ENCODE peak calls at places on chromosomes 12 and 14, in eight cellular contexts. X is transverse colon, Q is esophagus muscularis mucosa, J is heart left ventricle, I is adrenal gland, T is IMR-90, G is right lobe of liver, V is body of pancreas. H is an unnamed sample.
A peak's percentile ranks its signal among the peaks of the same experiment; 100 is the strongest.

GRCh38 chr14:22819191-22819988 is 4.2 kb upstream of the SLC7A7 start:
- DNase-seq in T (peak; percentile 85), V (peak; percentile 44), X (peak; percentile 64), Q (no peak), J (peak; percentile 48), I (no peak), G (no peak), H (peak; percentile 89)

GRCh38 chr12:7433276-7433822 is 10.6 kb downstream of the CD163L1 start:
- DNase-seq in Q (no peak), X (no peak), V (no peak), T (peak; percentile 84), G (no peak), I (no peak), J (no peak), H (no peak)

GRCh38 chr12:2179058-2179457 is 126.3 kb downstream of the CACNA1C start:
- DNase-seq in G (no peak), V (no peak), Q (no peak), I (no peak), X (no peak), J (no peak), T (no peak), H (no peak)

GRCh38 chr12:52243264-52243773 is 10.3 kb downstream of the KRT7 start:
- DNase-seq in Q (no peak), V (no peak), X (no peak), J (no peak), G (no peak), I (no peak), T (peak; percentile 28), H (peak; percentile 89)

GRCh38 chr12:87427770-87428169 is 601.4 kb downstream of the C12orf50 start:
- DNase-seq in V (no peak), I (no peak), T (no peak), G (no peak), J (no peak), Q (no peak), X (no peak), H (no peak)

GRCh38 chr12:105141320-105141918 is 33.9 kb downstream of the WASHC4 start:
- DNase-seq in J (no peak), Q (no peak), G (no peak), I (no peak), V (no peak), X (no peak), T (no peak), H (no peak)

GRCh38 chr12:132525833-132526455 is 36.0 kb downstream of the FBRSL1 start:
- DNase-seq in Q (no peak), V (no peak), G (no peak), J (no peak), X (no peak), T (no peak), I (peak; percentile 70), H (no peak)

GRCh38 chr14:28759056-28759657 is 7.4 kb upstream of the FOXG1 start:
- DNase-seq in Q (no peak), V (no peak), I (no peak), T (no peak), G (no peak), J (no peak), X (no peak), H (no peak)

GRCh38 chr14:102363182-102363952 is 626 bp downstream of the TECPR2 start:
- DNase-seq in X (peak; percentile 40), V (peak; percentile 33), G (no peak), I (no peak), J (peak; percentile 62), T (peak; percentile 50), Q (no peak), H (peak; percentile 53)

GRCh38 chr12:84131076-84131475 is 781.5 kb downstream of the SLC6A15 start:
- DNase-seq in J (no peak), G (no peak), X (no peak), I (no peak), Q (no peak), T (peak; percentile 83), V (no peak), H (no peak)

GRCh38 chr12:5244513-5244972 is 187.4 kb upstream of the NTF3 start:
- DNase-seq in Q (no peak), T (no peak), X (peak; percentile 50), V (no peak), G (no peak), J (no peak), I (no peak), H (no peak)

GRCh38 chr12:94761559-94761958 is 111.2 kb upstream of the TMCC3 start:
- DNase-seq in J (no peak), T (peak; percentile 88), Q (no peak), G (no peak), X (no peak), I (no peak), V (no peak), H (no peak)

GRCh38 chr14:73463411-73463810 is 5.1 kb upstream of the NUMB start:
- DNase-seq in X (peak; percentile 26), Q (no peak), I (peak; percentile 47), G (peak; percentile 64), T (peak; percentile 98), V (peak; percentile 75), J (peak; percentile 61), H (no peak)

DNA sequence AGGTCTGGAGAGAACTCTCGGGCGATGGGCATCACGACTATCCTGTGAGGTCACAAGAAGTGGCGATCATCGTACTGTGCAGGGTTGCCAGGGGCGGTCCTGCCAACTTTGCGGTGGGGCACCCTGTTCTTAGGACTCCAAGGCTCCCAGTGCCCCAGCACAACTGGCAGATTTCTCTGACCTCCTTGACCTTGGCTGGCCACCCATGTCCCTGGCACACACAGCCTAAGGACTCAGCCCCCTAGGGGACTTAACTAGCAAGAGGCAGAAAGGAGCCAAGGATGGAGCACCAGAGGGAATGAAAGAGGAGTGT is 13.6 kb downstream of the SLC48A1 start:
- DNase-seq in G (no peak), X (no peak), Q (no peak), V (no peak), J (no peak), I (no peak), T (no peak), H (no peak)
- H3K27ac ChIP-seq in G (no peak overlapping the region), X (no peak overlapping the region), Q (peak overlapping the region; percentile 71), V (no peak overlapping the region), J (no peak overlapping the region), I (peak overlapping the region; percentile 75), T (no peak overlapping the region), H (peak overlapping the region; percentile 18)

GRCh38 chr14:68312884-68313725 is 479.8 kb downstream of the ZFP36L1 start:
- DNase-seq in Q (no peak), I (no peak), X (no peak), V (no peak), J (no peak), T (no peak), G (no peak), H (no peak)
- TF ChIP-seq POLR2A in Q (no peak), I (no peak), X (no peak), V (no peak), J (no peak), T (no peak), G (no peak), H (no peak)

GRCh38 chr14:106185837-106186233 is 659.5 kb downstream of the TMEM121 start:
- DNase-seq in I (no peak), T (no peak), X (peak; percentile 41), Q (peak; percentile 77), G (no peak), V (peak; percentile 13), J (no peak), H (no peak)
- H3K4me1 ChIP-seq in I (no peaks in the 10 kb centered on the region), T (no peaks in the 10 kb centered on the region), X (no peaks in the 10 kb centered on the region), Q (no peaks in the 10 kb centered on the region), G (no peaks in the 10 kb centered on the region), V (no peaks in the 10 kb centered on the region), J (no peaks in the 10 kb centered on the region), H (no peaks in the 10 kb centered on the region)

GRCh38 chr12:104121001-104121400 is 17.0 kb downstream of the NFYB start:
- DNase-seq in V (no peak), Q (no peak), X (no peak), G (no peak), J (no peak), T (peak; percentile 78), I (no peak), H (no peak)
- H3K27ac ChIP-seq in V (no peak overlapping the region), Q (peak overlapping the region; percentile 1), X (no peak overlapping the region), G (no peak overlapping the region), J (no peak overlapping the region), T (peak overlapping the region; percentile 82), I (peak overlapping the region; percentile 23), H (no peak overlapping the region)

DNA sequence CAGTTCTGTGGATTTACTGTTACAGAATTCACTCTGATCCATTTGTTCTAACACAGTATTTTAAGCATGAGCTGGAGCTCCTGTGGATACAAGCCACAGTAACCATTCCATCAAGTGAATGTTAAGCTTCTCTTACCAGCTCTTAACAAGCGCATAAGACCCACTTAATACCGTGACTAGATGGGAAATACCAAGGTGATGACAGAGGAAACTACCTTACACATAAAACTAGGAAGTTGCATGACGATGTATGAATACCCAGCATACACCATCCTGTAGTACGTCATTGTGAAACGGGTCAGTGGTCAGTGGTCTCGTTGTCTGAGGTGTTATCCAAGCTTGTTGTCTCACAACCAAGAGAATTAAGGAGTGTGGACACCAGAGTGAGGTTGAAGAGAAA is 2.0 kb upstream of the GALC start:
- DNase-seq in X (no peak), I (no peak), G (no peak), T (no peak), J (no peak), Q (no peak), V (no peak), H (no peak)
- TF ChIP-seq POLR2A in X (no peak), I (no peak), G (no peak), T (no peak), J (no peak), Q (no peak), V (no peak), H (no peak)

GRCh38 chr12:107374136-107374535 is 280.8 kb upstream of the CRY1 start:
- DNase-seq in X (no peak), V (no peak), I (no peak), J (no peak), Q (no peak), T (no peak), G (no peak), H (no peak)
- H3K4me1 ChIP-seq in X (no peaks in the 10 kb centered on the region), V (no peaks in the 10 kb centered on the region), I (no peaks in the 10 kb centered on the region), J (no peaks in the 10 kb centered on the region), Q (no peaks in the 10 kb centered on the region), T (no peaks in the 10 kb centered on the region), G (no peaks in the 10 kb centered on the region), H (peaks cover 5% of the 10 kb centered on the region)

DNA sequence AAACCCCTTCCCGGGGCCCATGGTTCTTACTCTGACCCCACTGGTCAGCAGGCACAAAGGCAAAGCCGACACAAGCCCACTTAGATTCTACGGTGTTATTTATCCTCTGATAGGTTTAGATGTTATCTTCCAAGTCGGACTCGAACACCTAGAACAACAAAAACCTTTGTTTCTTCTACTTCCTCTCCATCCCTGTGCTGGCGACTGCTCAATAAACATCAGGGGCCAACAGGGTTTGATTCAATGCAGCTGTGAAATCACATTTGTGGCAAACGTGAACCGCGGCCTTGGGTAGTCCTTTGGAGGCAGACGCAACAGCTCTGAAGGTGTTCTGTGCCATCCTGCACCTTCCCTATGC is 87.1 kb downstream of the CHGA start:
- DNase-seq in Q (no peak), G (no peak), J (no peak), I (no peak), T (no peak), V (no peak), X (no peak), H (no peak)
- H3K27ac ChIP-seq in Q (peak overlapping the region; percentile 89), G (no peak overlapping the region), J (peak overlapping the region; percentile 58), I (no peak overlapping the region), T (no peak overlapping the region), V (no peak overlapping the region), X (no peak overlapping the region), H (no peak overlapping the region)

GRCh38 chr12:109052415-109053323 is at the start of gene USP30:
- DNase-seq in X (peak; percentile 89), T (peak; percentile 85), Q (peak; percentile 94), V (peak; percentile 89), J (peak; percentile 85), G (peak; percentile 85), I (peak; percentile 89), H (peak; percentile 80)
- TF ChIP-seq POLR2A in X (peak; percentile 58), T (no peak), Q (no peak), V (peak; percentile 58), J (no peak), G (peak; percentile 44), I (peak; percentile 74), H (no peak)